ENCODE peak calls at places on chromosomes 2 and 18, in seven cellular contexts. K is NCI-H1092 treated with DMSO at 0.1 percent for 48 hours; Y is SJSA1; C is effector CD4-positive, alpha-beta T cell; E is NCI-H2081; T is activated CD8-positive, alpha-beta memory T cell treated with anti-CD3 and anti-CD28 coated beads, Interleukin-2, amount 50 U/mL, for 48 hours; S is stimulated activated CD4-positive, alpha-beta T cell treated with anti-CD3 and anti-CD28 coated beads, TNF-alpha, amount 100 ng/mL, for 1 hour. I is an unnamed sample.

GRCh38 chr18:580154-580553 is at the start of gene CETN1:
- DNase-seq in E (no peak), K (no peak), C (no peak), S (no peak), Y (no peak), T (no peak), I (no peak)

GRCh38 chr2:74137651-74138050 is 10.1 kb downstream of the BOLA3 start:
- DNase-seq in K (no peak), S (no peak), Y (no peak), C (no peak), T (peak), E (no peak), I (no peak)

GRCh38 chr2:67516358-67516757 is 119.2 kb downstream of the ETAA1 start:
- DNase-seq in S (no peak), T (no peak), C (no peak), Y (no peak), E (no peak), K (no peak), I (no peak)

GRCh38 chr2:226121339-226121738 is 678.3 kb downstream of the IRS1 start:
- DNase-seq in C (no peak), E (no peak), Y (no peak), S (no peak), K (no peak), T (no peak), I (no peak)

GRCh38 chr2:102782916-102783315 is 21.1 kb downstream of the TMEM182 start:
- DNase-seq in Y (no peak), T (no peak), K (no peak), C (no peak), E (no peak), S (no peak), I (no peak)

GRCh38 chr2:165697727-165698620 is 96.1 kb downstream of the GALNT3 start:
- DNase-seq in E (peak), K (peak), Y (no peak), S (no peak), T (no peak), C (no peak), I (peak)

GRCh38 chr2:233707979-233708644 is 4.6 kb upstream of the UGT1A5 start:
- DNase-seq in T (no peak), E (no peak), S (no peak), Y (peak), K (no peak), C (no peak), I (no peak)

GRCh38 chr2:64770781-64771334 is 117.1 kb upstream of the SERTAD2 start:
- DNase-seq in Y (no peak), S (no peak), K (no peak), T (no peak), E (no peak), C (no peak), I (no peak)

GRCh38 chr2:25879133-25879730 is 945 bp upstream of the ASXL2 start:
- DNase-seq in S (no peak), K (no peak), C (no peak), T (no peak), Y (peak), E (no peak), I (peak)

GRCh38 chr2:160022162-160022561 is 40.3 kb downstream of the PLA2R1 start:
- DNase-seq in S (no peak), E (no peak), C (no peak), T (no peak), Y (no peak), K (no peak), I (no peak)

GRCh38 chr2:20168727-20169696 is 55.9 kb downstream of the SDC1 start:
- DNase-seq in K (no peak), Y (no peak), S (no peak), E (no peak), T (no peak), C (no peak), I (no peak)

GRCh38 chr2:86809481-86810121 is 18.9 kb upstream of the CD8A start:
- DNase-seq in Y (no peak), S (no peak), K (no peak), C (no peak), E (no peak), T (no peak), I (no peak)

GRCh38 chr2:180761224-180761623 is 219.2 kb upstream of the UBE2E3 start:
- DNase-seq in C (no peak), K (no peak), Y (no peak), E (no peak), T (no peak), S (no peak), I (no peak)

GRCh38 chr2:218959141-218959731 is at the start of gene CDK5R2:
- DNase-seq in T (peak), S (peak), E (peak), Y (peak), K (peak), C (peak), I (peak)

GRCh38 chr2:197108758-197109157 is 182.3 kb upstream of the PGAP1 start:
- DNase-seq in Y (peak), S (no peak), K (no peak), C (no peak), T (no peak), E (no peak), I (no peak)

GRCh38 chr2:72719416-72719815 is 106.4 kb downstream of the EXOC6B start:
- DNase-seq in E (no peak), C (no peak), S (no peak), T (no peak), Y (peak), K (no peak), I (no peak)

GRCh38 chr2:98757904-98758421 is 27.0 kb upstream of the MGAT4A start:
- DNase-seq in Y (no peak), C (peak), T (peak), S (no peak), E (no peak), K (peak), I (no peak)

GRCh38 chr18:8084160-8084559 is 517.0 kb downstream of the PTPRM start:
- DNase-seq in S (no peak), K (peak), E (peak), Y (peak), T (no peak), C (no peak), I (peak)

GRCh38 chr2:9663008-9663879 is 32.4 kb upstream of the YWHAQ start:
- DNase-seq in Y (no peak), T (no peak), S (no peak), K (peak), C (no peak), E (no peak), I (no peak)

GRCh38 chr2:40002339-40002738 is 223.3 kb upstream of the THUMPD2 start:
- DNase-seq in S (no peak), K (no peak), C (no peak), T (no peak), Y (no peak), E (no peak), I (no peak)

GRCh38 chr2:67777010-67777409 is 285.8 kb downstream of the C1D start:
- DNase-seq in C (no peak), E (no peak), T (no peak), Y (no peak), S (no peak), K (no peak), I (no peak)

GRCh38 chr2:207472343-207473202 is 57.2 kb upstream of the CREB1 start:
- DNase-seq in E (no peak), T (no peak), Y (no peak), S (no peak), K (no peak), C (no peak), I (no peak)

GRCh38 chr2:39512434-39512935 is 75.4 kb upstream of the MAP4K3 start:
- DNase-seq in K (no peak), S (no peak), C (no peak), E (no peak), Y (no peak), T (no peak), I (no peak)

GRCh38 chr2:17758123-17758522 is 4.2 kb downstream of the GEN1 start:
- DNase-seq in E (no peak), K (no peak), T (no peak), S (no peak), C (no peak), Y (no peak), I (no peak)

GRCh38 chr2:393711-394696 is 106.1 kb upstream of the ALKAL2 start:
- DNase-seq in C (peak), E (no peak), T (peak), S (peak), Y (peak), K (peak), I (peak)

GRCh38 chr2:29317077-29317517 is 201.9 kb downstream of the CLIP4 start:
- DNase-seq in E (no peak), K (no peak), C (no peak), S (no peak), Y (no peak), T (no peak), I (no peak)

GRCh38 chr18:62334110-62334509 is 9.0 kb downstream of the TNFRSF11A start:
- DNase-seq in C (no peak), K (no peak), T (no peak), E (no peak), S (no peak), Y (no peak), I (no peak)

GRCh38 chr18:59432796-59433195 is 73.7 kb upstream of the LMAN1 start:
- DNase-seq in Y (no peak), K (no peak), T (no peak), E (no peak), C (no peak), S (no peak), I (no peak)

GRCh38 chr2:35035883-35036282 is 1319.7 kb upstream of the CRIM1 start:
- DNase-seq in K (no peak), Y (no peak), C (no peak), S (no peak), E (no peak), T (no peak), I (no peak)

GRCh38 chr2:216590780-216591179 is 42.4 kb upstream of the IGFBP2 start:
- DNase-seq in E (no peak), Y (peak), S (no peak), C (no peak), T (no peak), K (no peak), I (no peak)

GRCh38 chr2:209456489-209456888 is 32.6 kb downstream of the MAP2 start:
- DNase-seq in S (no peak), E (no peak), Y (no peak), C (no peak), K (no peak), T (no peak), I (no peak)

GRCh38 chr18:74609535-74609934 is 11.9 kb downstream of the ZNF407 start:
- DNase-seq in C (no peak), S (no peak), T (no peak), Y (peak), E (no peak), K (no peak), I (no peak)

GRCh38 chr2:157696036-157696435 is 67.4 kb upstream of the ACVR1C start:
- DNase-seq in T (no peak), C (no peak), S (no peak), Y (peak), K (no peak), E (no peak), I (no peak)

GRCh38 chr18:8607776-8608682 is 1.2 kb upstream of the RAB12 start:
- DNase-seq in E (no peak), T (no peak), C (no peak), S (no peak), Y (no peak), K (no peak), I (no peak)